ENCODE peak calls at places on chromosome 9, in eight cellular contexts. A, O, X, Z, E, B, G and C are unnamed samples. For H3K36me3 and H3K9me3, the result is how much of the 10 kb centered on the place peaks cover.

GRCh38 chr9:21404146-21404545 is 4.8 kb upstream of the IFNA8 start:
- DNase-seq in A (no peak), Z (no peak), B (no peak), G (no peak), X (no peak), E (no peak), O (no peak), C (no peak)

GRCh38 chr9:16728128-16728505 is 142.4 kb downstream of the BNC2 start:
- DNase-seq in G (no peak), A (no peak), E (no peak), O (no peak), B (no peak), Z (peak), X (no peak), C (no peak)

GRCh38 chr9:132078369-132079356 is 1.0 kb downstream of the MED27 start:
- DNase-seq in B (peak), X (no peak), O (no peak), E (peak), G (no peak), A (no peak), Z (peak), C (peak)

GRCh38 chr9:97441729-97442128 is 29.8 kb downstream of the TDRD7 start:
- DNase-seq in G (no peak), E (no peak), A (no peak), O (no peak), X (no peak), B (no peak), Z (peak), C (no peak)

GRCh38 chr9:108676344-108676743 is 179.4 kb downstream of the ACTL7B start:
- DNase-seq in G (no peak), E (no peak), X (no peak), B (no peak), O (no peak), Z (no peak), A (no peak), C (no peak)

GRCh38 chr9:102514541-102514940 is 480.6 kb upstream of the CYLC2 start:
- DNase-seq in O (no peak), X (peak), B (no peak), E (no peak), Z (no peak), A (no peak), G (no peak), C (no peak)

GRCh38 chr9:24939099-24939850 is 393.6 kb upstream of the IZUMO3 start:
- DNase-seq in Z (no peak), G (no peak), A (no peak), O (no peak), B (no peak), E (no peak), X (no peak), C (no peak)

GRCh38 chr9:80440724-80441123 is 869.0 kb downstream of the TLE4 start:
- DNase-seq in X (no peak), Z (no peak), E (no peak), B (no peak), G (no peak), O (no peak), A (no peak), C (no peak)

GRCh38 chr9:97382099-97382718 is 29.7 kb upstream of the TDRD7 start:
- DNase-seq in B (no peak), Z (no peak), G (no peak), X (no peak), O (no peak), E (no peak), A (no peak), C (no peak)

GRCh38 chr9:114318416-114318815 is 4.5 kb upstream of the ORM1 start:
- DNase-seq in Z (no peak), B (no peak), A (no peak), E (no peak), G (no peak), X (peak), O (peak), C (no peak)

GRCh38 chr9:107137495-107138202 is 145.4 kb upstream of the RAD23B start:
- DNase-seq in G (no peak), B (no peak), E (no peak), A (no peak), X (no peak), O (no peak), Z (peak), C (no peak)

GRCh38 chr9:129069825-129070473 is 11.0 kb upstream of the DOLPP1 start:
- DNase-seq in A (no peak), Z (no peak), G (no peak), E (peak), O (no peak), X (peak), B (no peak), C (no peak)

GRCh38 chr9:125805057-125805456 is 57.9 kb downstream of the PBX3 start:
- DNase-seq in E (no peak), B (no peak), O (no peak), A (no peak), Z (peak), G (no peak), X (no peak), C (no peak)

GRCh38 chr9:88852794-88853193 is 138.5 kb upstream of the S1PR3 start:
- DNase-seq in A (no peak), X (no peak), B (no peak), G (no peak), O (no peak), E (no peak), Z (peak), C (no peak)

GRCh38 chr9:89623925-89624420 is 19.2 kb downstream of the GADD45G start:
- DNase-seq in Z (no peak), X (no peak), O (peak), E (no peak), B (peak), A (peak), G (no peak), C (no peak)

GRCh38 chr9:2826291-2826690 is 17.6 kb downstream of the PUM3 start:
- DNase-seq in A (no peak), Z (no peak), O (no peak), G (no peak), B (no peak), X (no peak), E (no peak), C (no peak)

GRCh38 chr9:127927457-127928231 is 2.9 kb downstream of the PIP5KL1 start:
- DNase-seq in B (no peak), Z (no peak), O (peak), A (peak), X (peak), E (no peak), G (no peak), C (peak)

GRCh38 chr9:80359941-80360881 is 788.4 kb downstream of the TLE4 start:
- DNase-seq in B (no peak), O (no peak), X (peak), G (no peak), Z (no peak), A (no peak), E (no peak), C (no peak)

GRCh38 chr9:84542554-84542953 is 127.0 kb upstream of the NTRK2 start:
- DNase-seq in A (no peak), B (no peak), X (no peak), Z (no peak), G (no peak), E (no peak), O (no peak), C (no peak)

DNA sequence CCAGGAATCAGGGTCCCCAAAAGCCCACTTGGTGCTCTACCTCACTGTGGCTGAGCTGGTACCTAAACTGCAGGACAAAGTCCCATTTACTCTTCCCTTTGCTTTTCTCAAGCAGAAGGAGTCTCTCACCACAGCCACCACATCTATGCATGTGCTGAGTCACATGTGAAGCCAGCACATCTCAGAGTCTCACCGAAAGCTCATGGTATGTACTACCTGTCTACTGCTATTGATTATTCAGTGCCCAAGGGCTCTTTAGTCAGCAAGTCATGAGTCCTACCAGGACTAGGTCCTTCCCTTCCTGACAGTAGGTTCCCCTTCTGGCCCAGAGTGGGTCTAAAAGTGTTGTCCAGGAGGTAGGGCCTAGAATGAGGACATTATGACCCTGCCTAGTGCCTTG is 130.7 kb upstream of the NTRK2 start:
- DNase-seq in Z (no peak), A (no peak), X (no peak), O (no peak), B (no peak), G (no peak), E (no peak), C (no peak)
- TF ChIP-seq CTCF in Z (no peak), A (no peak), X (no peak), O (no peak), B (no peak), G (no peak), E (no peak), C (no peak)

GRCh38 chr9:87668722-87669121 is 57.2 kb upstream of the CTSL start:
- DNase-seq in Z (no peak), O (no peak), E (no peak), G (no peak), A (no peak), X (no peak), B (no peak), C (no peak)
- H3K36me3 ChIP-seq in Z (under half), O (under half), E (under half), G (under half), A (half or more), X (under half), B (under half), C (under half)

GRCh38 chr9:135928074-135928730 is 20.9 kb upstream of the CAMSAP1 start:
- DNase-seq in A (peak), Z (no peak), G (no peak), B (peak), X (peak), O (no peak), E (no peak), C (no peak)
- H3K9me3 ChIP-seq in A (under half), Z (under half), G (under half), B (under half), X (under half), O (under half), E (under half), C (under half)

GRCh38 chr9:83219154-83219923 is 156.4 kb upstream of the RASEF start:
- DNase-seq in G (peak), Z (peak), E (peak), X (peak), B (peak), A (peak), O (peak), C (no peak)
- TF ChIP-seq CTCF in G (no peak), Z (peak), E (no peak), X (peak), B (peak), A (peak), O (peak), C (no peak)

DNA sequence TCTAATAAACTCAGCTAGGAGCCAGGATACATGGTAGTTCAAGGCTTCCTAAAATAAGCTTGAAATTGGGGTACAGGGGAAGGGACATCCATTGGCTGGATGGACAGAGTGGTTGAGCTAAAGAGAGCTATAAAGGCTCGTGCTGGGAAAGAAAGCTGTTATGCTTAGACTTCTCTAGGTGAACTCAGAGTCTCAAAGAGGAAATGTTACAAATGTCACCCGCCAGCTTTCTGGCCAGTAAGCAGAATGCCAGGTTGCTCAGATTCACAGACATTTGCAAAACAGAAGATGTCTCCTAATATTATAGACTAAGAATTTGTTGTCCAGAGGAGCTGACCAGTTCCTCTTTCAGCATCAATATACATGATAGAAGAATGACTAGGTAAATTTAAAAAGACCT is 30.6 kb downstream of the STOM start:
- DNase-seq in B (no peak), G (no peak), E (no peak), Z (no peak), A (no peak), O (no peak), X (no peak), C (no peak)
- H3K36me3 ChIP-seq in B (under half), G (half or more), E (under half), Z (under half), A (half or more), O (under half), X (under half), C (under half)

DNA sequence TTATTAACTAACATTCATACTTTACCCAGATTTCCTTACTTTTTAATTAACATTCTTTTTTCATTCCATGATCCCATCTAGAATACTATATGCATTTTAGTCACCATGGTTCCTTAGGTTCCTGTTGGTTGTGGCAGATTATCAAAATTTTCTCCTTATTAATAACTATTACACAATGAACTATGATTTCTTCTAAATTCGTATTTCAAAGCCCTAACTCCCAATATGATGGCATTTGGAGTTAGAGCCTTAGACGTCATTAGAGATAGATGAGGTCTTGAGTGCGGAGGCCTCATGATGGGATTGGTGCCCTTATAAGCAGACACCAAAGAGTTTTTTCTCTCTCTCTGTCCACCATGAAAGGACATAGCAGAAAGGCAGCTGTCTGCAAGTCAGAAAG is 485.4 kb downstream of the TLR4 start:
- DNase-seq in X (no peak), E (no peak), G (no peak), B (no peak), Z (no peak), O (no peak), A (no peak), C (no peak)
- H3K9me3 ChIP-seq in X (under half), E (under half), G (under half), B (under half), Z (under half), O (under half), A (under half), C (under half)